ENCODE peak calls at places on chromosome 11, in six cellular contexts. One of them, this sample, is unnamed.

GRCh38 chr11:77167791-77168190 is 39.7 kb downstream of the MYO7A start:
- DNase-seq in HCT116: no peak
- DNase-seq in AG10803: no peak
- DNase-seq in HL-60: no peak
- DNase-seq in EH: no peak
- DNase-seq in stimulated activated CD4-positive, alpha-beta T cell treated with anti-CD3 and anti-CD28 coated beads, TNF-alpha, amount 100 ng/mL, for 4 hours: no peak
- DNase-seq in this sample: no peak

GRCh38 chr11:82903843-82904586 is 2.5 kb downstream of the DDIAS start:
- DNase-seq in HCT116: no peak
- DNase-seq in AG10803: no peak
- DNase-seq in HL-60: no peak
- DNase-seq in EH: no peak
- DNase-seq in stimulated activated CD4-positive, alpha-beta T cell treated with anti-CD3 and anti-CD28 coated beads, TNF-alpha, amount 100 ng/mL, for 4 hours: no peak
- DNase-seq in this sample: no peak

GRCh38 chr11:82045748-82046457 is 687.8 kb downstream of the FAM181B start:
- DNase-seq in HCT116: no peak
- DNase-seq in AG10803: peak
- DNase-seq in HL-60: no peak
- DNase-seq in EH: no peak
- DNase-seq in stimulated activated CD4-positive, alpha-beta T cell treated with anti-CD3 and anti-CD28 coated beads, TNF-alpha, amount 100 ng/mL, for 4 hours: no peak
- DNase-seq in this sample: no peak

GRCh38 chr11:13705710-13706109 is 37.2 kb downstream of the FAR1 start:
- DNase-seq in HCT116: no peak
- DNase-seq in AG10803: no peak
- DNase-seq in HL-60: no peak
- DNase-seq in EH: no peak
- DNase-seq in stimulated activated CD4-positive, alpha-beta T cell treated with anti-CD3 and anti-CD28 coated beads, TNF-alpha, amount 100 ng/mL, for 4 hours: no peak
- DNase-seq in this sample: no peak

GRCh38 chr11:4665424-4665823 is 21.6 kb downstream of the OR51E1 start:
- DNase-seq in HCT116: no peak
- DNase-seq in AG10803: no peak
- DNase-seq in HL-60: no peak
- DNase-seq in EH: no peak
- DNase-seq in stimulated activated CD4-positive, alpha-beta T cell treated with anti-CD3 and anti-CD28 coated beads, TNF-alpha, amount 100 ng/mL, for 4 hours: no peak
- DNase-seq in this sample: no peak

GRCh38 chr11:26985941-26986340 is 8.0 kb upstream of the FIBIN start:
- DNase-seq in HCT116: no peak
- DNase-seq in AG10803: peak
- DNase-seq in HL-60: no peak
- DNase-seq in EH: peak
- DNase-seq in stimulated activated CD4-positive, alpha-beta T cell treated with anti-CD3 and anti-CD28 coated beads, TNF-alpha, amount 100 ng/mL, for 4 hours: no peak
- DNase-seq in this sample: peak

GRCh38 chr11:8019671-8020597 is 32.8 kb downstream of the EIF3F start:
- DNase-seq in HCT116: no peak
- DNase-seq in AG10803: peak
- DNase-seq in HL-60: no peak
- DNase-seq in EH: peak
- DNase-seq in stimulated activated CD4-positive, alpha-beta T cell treated with anti-CD3 and anti-CD28 coated beads, TNF-alpha, amount 100 ng/mL, for 4 hours: peak
- DNase-seq in this sample: peak

GRCh38 chr11:126159719-126160344 is 51.6 kb downstream of the RPUSD4 start:
- DNase-seq in HCT116: no peak
- DNase-seq in AG10803: no peak
- DNase-seq in HL-60: no peak
- DNase-seq in EH: no peak
- DNase-seq in stimulated activated CD4-positive, alpha-beta T cell treated with anti-CD3 and anti-CD28 coated beads, TNF-alpha, amount 100 ng/mL, for 4 hours: no peak
- DNase-seq in this sample: no peak

GRCh38 chr11:65791719-65792213 is 4.9 kb downstream of the OVOL1 start:
- DNase-seq in HCT116: no peak
- DNase-seq in AG10803: no peak
- DNase-seq in HL-60: peak
- DNase-seq in EH: peak
- DNase-seq in stimulated activated CD4-positive, alpha-beta T cell treated with anti-CD3 and anti-CD28 coated beads, TNF-alpha, amount 100 ng/mL, for 4 hours: no peak
- DNase-seq in this sample: peak

GRCh38 chr11:8760896-8761295 is 78.3 kb downstream of the RPL27A start:
- DNase-seq in HCT116: no peak
- DNase-seq in AG10803: peak
- DNase-seq in HL-60: no peak
- DNase-seq in EH: peak
- DNase-seq in stimulated activated CD4-positive, alpha-beta T cell treated with anti-CD3 and anti-CD28 coated beads, TNF-alpha, amount 100 ng/mL, for 4 hours: no peak
- DNase-seq in this sample: no peak

GRCh38 chr11:72950685-72951084 is 136.5 kb downstream of the ATG16L2 start:
- DNase-seq in HCT116: no peak
- DNase-seq in AG10803: no peak
- DNase-seq in HL-60: no peak
- DNase-seq in EH: no peak
- DNase-seq in stimulated activated CD4-positive, alpha-beta T cell treated with anti-CD3 and anti-CD28 coated beads, TNF-alpha, amount 100 ng/mL, for 4 hours: no peak
- DNase-seq in this sample: no peak

This sample was measured in HFFc6.